ENCODE peak calls at places on chromosomes 4 and X, in eight cellular contexts. P is WTC11; U is activated gamma-delta T cell treated with Interleukin-2 at 50 U/mL for 16 hours; H is NK-92 treated with Interleukin-12 subunit alpha and Interleukin-12 subunit beta, amount 100 ng/mL, for 24 hours; R is erythroblast; I is HFF-Myc; N is body of pancreas; F is tibial artery. L is an unnamed sample.

GRCh38 chr4:90246841-90247240 is 119.6 kb downstream of the CCSER1 start:
- DNase-seq in P (no peak), H (no peak), I (no peak), U (no peak), F (no peak), N (no peak), R (no peak), L (no peak)

GRCh38 chrX:8455600-8455999 is 9.0 kb upstream of the VCX3B start:
- DNase-seq in F (no peak), U (no peak), R (no peak), P (no peak), I (no peak), N (no peak), H (no peak), L (no peak)

GRCh38 chr4:86356425-86356824 is 3.4 kb downstream of the MAPK10 start:
- DNase-seq in U (no peak), P (no peak), R (no peak), F (no peak), N (no peak), I (no peak), H (no peak), L (no peak)

GRCh38 chr4:2862528-2862927 is 18.9 kb downstream of the ADD1 start:
- DNase-seq in N (peak; percentile 19), R (no peak), P (no peak), U (no peak), F (no peak), I (no peak), H (no peak), L (no peak)

GRCh38 chr4:11715753-11716521 is 287.2 kb upstream of the HS3ST1 start:
- DNase-seq in P (no peak), N (no peak), U (no peak), F (no peak), I (no peak), R (no peak), H (no peak), L (no peak)

GRCh38 chrX:12950851-12951589 is 23.9 kb upstream of the TMSB4X start:
- DNase-seq in U (peak; percentile 70), N (no peak), H (peak; percentile 68), I (no peak), R (peak; percentile 67), F (no peak), P (peak; percentile 71), L (peak; percentile 59)

GRCh38 chr4:140343303-140343702 is 30.1 kb upstream of the SCOC start:
- DNase-seq in P (no peak), R (no peak), F (no peak), I (no peak), H (no peak), N (peak; percentile 93), U (no peak), L (no peak)

GRCh38 chr4:94635172-94635571 is 122.6 kb upstream of the BMPR1B start:
- DNase-seq in F (no peak), R (no peak), H (no peak), I (no peak), P (no peak), N (no peak), U (no peak), L (no peak)

GRCh38 chr4:186902361-186902760 is 178.7 kb upstream of the FAT1 start:
- DNase-seq in U (no peak), F (no peak), I (no peak), H (no peak), N (no peak), R (no peak), P (no peak), L (no peak)

GRCh38 chr4:43132010-43132582 is 239.6 kb downstream of the GRXCR1 start:
- DNase-seq in I (peak; percentile 21), P (peak; percentile 75), F (no peak), N (peak; percentile 72), U (no peak), R (peak; percentile 42), H (peak; percentile 24), L (peak; percentile 38)

GRCh38 chr4:40662962-40663604 is 33.4 kb upstream of the RBM47 start:
- DNase-seq in H (no peak), U (no peak), R (no peak), F (no peak), P (no peak), I (no peak), N (peak; percentile 27), L (no peak)

GRCh38 chr4:94759767-94760211 is 2.0 kb downstream of the BMPR1B start:
- DNase-seq in P (no peak), I (no peak), N (no peak), F (no peak), U (no peak), H (no peak), R (no peak), L (no peak)

GRCh38 chr4:69360271-69360670 is 80.0 kb downstream of the UGT2B28 start:
- DNase-seq in I (no peak), P (no peak), F (no peak), H (no peak), R (no peak), U (no peak), N (no peak), L (no peak)

GRCh38 chr4:3287271-3287971 is 5.4 kb upstream of the RGS12 start:
- DNase-seq in H (no peak), U (no peak), N (no peak), P (peak; percentile 9), I (no peak), R (no peak), F (peak; percentile 6), L (no peak)

GRCh38 chrX:152926279-152926678 is 28.4 kb downstream of the ZNF185 start:
- DNase-seq in R (peak; percentile 8), I (peak; percentile 73), N (peak; percentile 85), U (peak; percentile 18), F (no peak), P (peak; percentile 57), H (peak; percentile 36), L (peak; percentile 41)

GRCh38 chr4:133154725-133155124 is 5.6 kb downstream of the PCDH10 start:
- DNase-seq in F (no peak), I (no peak), R (peak; percentile 0), U (no peak), H (no peak), P (no peak), N (no peak), L (no peak)

GRCh38 chr4:169811476-169811875 is 53.7 kb upstream of the HPF1 start:
- DNase-seq in P (no peak), R (no peak), F (no peak), H (no peak), I (no peak), U (no peak), N (no peak), L (no peak)

GRCh38 chr4:119841361-119841760 is 212.8 kb upstream of the PDE5A start:
- DNase-seq in H (no peak), R (no peak), F (no peak), I (no peak), N (no peak), P (no peak), U (no peak), L (no peak)

GRCh38 chrX:21658152-21658737 is at the start of gene KLHL34:
- DNase-seq in R (no peak), I (no peak), H (no peak), U (no peak), N (no peak), F (no peak), P (peak; percentile 35), L (no peak)

GRCh38 chr4:156790866-156791265 is 180.7 kb downstream of the PDGFC start:
- DNase-seq in R (no peak), P (no peak), U (no peak), F (no peak), H (no peak), N (no peak), I (no peak), L (no peak)

GRCh38 chr4:116860891-116861290 is 224.5 kb downstream of the TRAM1L1 start:
- DNase-seq in I (no peak), N (no peak), U (no peak), F (no peak), P (no peak), R (no peak), H (no peak), L (no peak)

GRCh38 chr4:22466582-22466981 is 49.3 kb downstream of the ADGRA3 start:
- DNase-seq in F (no peak), I (no peak), U (no peak), H (no peak), P (no peak), R (no peak), N (no peak), L (no peak)

GRCh38 chr4:47462799-47463234 is 685 bp downstream of the COMMD8 start:
- DNase-seq in R (no peak), H (no peak), N (no peak), I (no peak), U (no peak), P (no peak), F (no peak), L (no peak)

GRCh38 chr4:170008376-170008775 is 17.8 kb downstream of the MFAP3L start:
- DNase-seq in P (no peak), I (no peak), N (no peak), F (no peak), H (no peak), R (peak; percentile 58), U (no peak), L (no peak)

GRCh38 chr4:13985824-13986223 is 358.3 kb upstream of the BOD1L1 start:
- DNase-seq in I (no peak), R (no peak), P (no peak), U (no peak), H (no peak), F (no peak), N (no peak), L (no peak)

GRCh38 chr4:17033256-17034245 is 135.1 kb upstream of the LDB2 start:
- DNase-seq in F (no peak), U (no peak), N (no peak), R (no peak), I (no peak), H (no peak), P (no peak), L (no peak)

GRCh38 chr4:121950680-121951569 is 935 bp downstream of the TRPC3 start:
- DNase-seq in I (no peak), R (peak; percentile 11), N (peak; percentile 19), P (peak; percentile 33), H (no peak), U (no peak), F (peak; percentile 25), L (no peak)

GRCh38 chr4:3198906-3199305 is 50.1 kb upstream of the MSANTD1 start:
- DNase-seq in H (no peak), P (no peak), R (no peak), F (no peak), U (no peak), N (no peak), I (no peak), L (no peak)

GRCh38 chrX:24229967-24230366 is 80.4 kb downstream of the ZFX start:
- DNase-seq in P (no peak), U (no peak), R (no peak), N (peak; percentile 62), F (no peak), I (no peak), H (no peak), L (no peak)

GRCh38 chr4:82268050-82268825 is 105.6 kb downstream of the HNRNPD start:
- DNase-seq in P (peak; percentile 52), U (peak; percentile 30), H (peak; percentile 23), R (peak; percentile 35), N (peak; percentile 55), I (peak; percentile 15), F (peak; percentile 54), L (peak; percentile 63)

GRCh38 chr4:52423967-52424366 is 235.1 kb downstream of the USP46 start:
- DNase-seq in U (no peak), R (no peak), H (no peak), N (no peak), F (no peak), P (no peak), I (no peak), L (no peak)

GRCh38 chr4:107600456-107600855 is 119.6 kb downstream of the PAPSS1 start:
- DNase-seq in I (no peak), R (no peak), H (no peak), N (no peak), U (no peak), P (no peak), F (no peak), L (no peak)

GRCh38 chrX:15158736-15159406 is 111.0 kb downstream of the ASB9 start:
- DNase-seq in R (no peak), U (peak; percentile 6), P (no peak), F (no peak), H (no peak), N (no peak), I (no peak), L (no peak)

GRCh38 chr4:176545886-176546285 is 226.1 kb downstream of the SPCS3 start:
- DNase-seq in U (no peak), H (no peak), I (no peak), N (no peak), P (no peak), F (no peak), R (no peak), L (no peak)

L was measured in KG1.